ENCODE peak calls at places on chromosomes 6 and 20, in six cellular contexts. C is heart left ventricle, F is transverse colon, K is H9, Q is fibroblast of lung, M is K562. V is an unnamed sample. For H3K4me1, the result is how much of the 10 kb centered on the place peaks cover.

GRCh38 chr20:62879275-62880146 is 17.9 kb upstream of the TCFL5 start:
- DNase-seq in Q (no peak), K (peak), C (no peak), M (no peak), F (no peak), V (peak)

GRCh38 chr6:70708448-70708847 is 40.8 kb downstream of the SMAP1 start:
- DNase-seq in K (no peak), M (no peak), C (no peak), F (no peak), Q (no peak), V (no peak)

GRCh38 chr6:158303210-158303731 is 9.0 kb upstream of the TULP4 start:
- DNase-seq in K (no peak), C (no peak), M (no peak), F (no peak), Q (no peak), V (no peak)

GRCh38 chr6:169420912-169421543 is 167.4 kb upstream of the THBS2 start:
- DNase-seq in F (peak), Q (peak), K (peak), C (no peak), M (peak), V (no peak)

GRCh38 chr20:35991142-35991771 is 22.9 kb downstream of the CNBD2 start:
- DNase-seq in M (peak), F (peak), K (no peak), Q (peak), C (no peak), V (no peak)

GRCh38 chr6:24929255-24929654 is 6.5 kb downstream of the RIPOR2 start:
- DNase-seq in C (no peak), K (no peak), F (no peak), M (no peak), Q (no peak), V (no peak)

GRCh38 chr6:39339111-39339510 is 16.6 kb upstream of the KCNK16 start:
- DNase-seq in K (no peak), Q (no peak), F (no peak), C (no peak), M (no peak), V (no peak)

GRCh38 chr6:109455161-109455501 is 441 bp downstream of the MICAL1 start:
- DNase-seq in F (peak), C (no peak), M (no peak), K (no peak), Q (peak), V (no peak)

GRCh38 chr20:5315807-5316187 is 957 bp downstream of the PROKR2 start:
- DNase-seq in Q (no peak), M (no peak), F (no peak), K (no peak), C (no peak), V (no peak)

GRCh38 chr20:61253640-61254511 is 1.8 kb downstream of the CDH4 start:
- DNase-seq in M (no peak), K (peak), C (no peak), F (no peak), Q (peak), V (no peak)

GRCh38 chr20:61802721-61803311 is 262.9 kb downstream of the TAF4 start:
- DNase-seq in C (no peak), Q (no peak), K (no peak), M (no peak), F (no peak), V (no peak)

GRCh38 chr20:18839507-18840247 is 26.1 kb downstream of the SCP2D1 start:
- DNase-seq in Q (no peak), K (no peak), M (no peak), C (no peak), F (no peak), V (no peak)

GRCh38 chr6:22972771-22973170 is 403.4 kb downstream of the HDGFL1 start:
- DNase-seq in Q (no peak), C (no peak), F (no peak), K (no peak), M (no peak), V (no peak)

GRCh38 chr6:119129148-119129967 is 50.9 kb upstream of the FAM184A start:
- DNase-seq in M (peak), C (no peak), K (peak), Q (peak), F (no peak), V (no peak)

GRCh38 chr6:5701086-5701661 is 305.6 kb downstream of the NRN1 start:
- DNase-seq in C (peak), F (no peak), M (no peak), K (no peak), Q (no peak), V (no peak)

GRCh38 chr20:20213722-20214121 is 154.2 kb upstream of the INSM1 start:
- DNase-seq in M (no peak), F (no peak), Q (no peak), C (no peak), K (no peak), V (no peak)
- TF ChIP-seq CTCF in M (no peak), F (no peak), Q (no peak), C (no peak), K (no peak), V (no peak)

GRCh38 chr6:42135161-42135560 is 7.3 kb downstream of the C6orf132 start:
- DNase-seq in Q (no peak), M (no peak), K (no peak), F (no peak), C (no peak), V (no peak)

GRCh38 chr6:42136508-42137191 is 5.8 kb downstream of the C6orf132 start:
- DNase-seq in K (peak), F (peak), Q (peak), M (peak), C (no peak), V (no peak)

GRCh38 chr6:42133926-42134325 is 8.5 kb downstream of the C6orf132 start:
- DNase-seq in Q (no peak), M (no peak), F (no peak), K (no peak), C (no peak), V (no peak)

GRCh38 chr6:42137192-42137753 is 5.1 kb downstream of the C6orf132 start:
- DNase-seq in K (peak), C (no peak), M (peak), Q (no peak), F (peak), V (no peak)

GRCh38 chr6:42135722-42136121 is 6.7 kb downstream of the C6orf132 start:
- DNase-seq in Q (no peak), M (no peak), C (no peak), K (no peak), F (no peak), V (no peak)
- H3K4me1 ChIP-seq in Q (under half), M (under half), C (under half), K (under half), F (under half), V (under half)

GRCh38 chr6:33143113-33143760 is 49.0 kb downstream of the COL11A2 start:
- DNase-seq in C (no peak), M (peak), F (no peak), Q (no peak), K (peak), V (no peak)
- TF ChIP-seq CTCF in C (no peak), M (peak), F (no peak), Q (no peak), K (peak), V (no peak)

GRCh38 chr6:163460307-163460782 is 45.8 kb downstream of the QKI start:
- DNase-seq in Q (peak), C (no peak), K (no peak), F (no peak), M (no peak), V (no peak)

GRCh38 chr6:163466839-163467390 is 52.4 kb downstream of the QKI start:
- DNase-seq in Q (no peak), K (no peak), C (no peak), F (no peak), M (no peak), V (no peak)

GRCh38 chr6:163461696-163462095 is 47.2 kb downstream of the QKI start:
- DNase-seq in C (no peak), F (no peak), K (no peak), M (no peak), Q (no peak), V (no peak)

GRCh38 chr6:163463180-163463579 is 48.7 kb downstream of the QKI start:
- DNase-seq in C (no peak), Q (no peak), K (no peak), F (no peak), M (no peak), V (no peak)

DNA sequence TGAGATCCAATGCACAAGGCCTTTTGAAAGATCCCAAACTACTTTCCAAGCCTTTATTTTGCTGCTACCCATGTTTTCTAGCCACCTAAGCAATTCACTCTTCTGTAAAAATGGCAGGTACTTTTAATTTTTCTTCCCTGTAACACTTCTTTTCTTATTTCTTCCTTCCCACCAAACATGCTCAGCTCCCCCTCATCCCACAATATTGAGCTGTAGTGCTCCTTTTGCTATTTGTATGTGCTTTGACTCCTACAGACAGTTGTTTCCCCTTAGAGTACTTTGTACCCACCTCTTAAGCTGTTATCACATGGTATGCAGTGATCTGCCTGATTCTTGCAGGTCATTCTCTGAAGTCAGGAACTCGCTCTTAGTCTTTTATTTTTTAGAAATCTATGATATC is 49.3 kb downstream of the QKI start:
- DNase-seq in F (no peak), K (no peak), C (no peak), Q (no peak), M (no peak), V (no peak)
- H3K4me1 ChIP-seq in F (under half), K (under half), C (under half), Q (under half), M (under half), V (half or more)

GRCh38 chr20:50165687-50166554 is 12.4 kb upstream of the PEDS1 start:
- DNase-seq in C (peak), Q (peak), K (peak), F (peak), M (peak), V (peak)
- TF ChIP-seq CTCF in C (no peak), Q (no peak), K (no peak), F (no peak), M (no peak), V (no peak)

GRCh38 chr20:32474717-32474966 is 110.5 kb downstream of the NOL4L start:
- DNase-seq in F (no peak), M (peak), C (no peak), Q (no peak), K (no peak), V (no peak)
- H3K4me1 ChIP-seq in F (half or more), M (under half), C (under half), Q (under half), K (under half), V (under half)

GRCh38 chr20:672975-673604 is 2.5 kb downstream of the SCRT2 start:
- DNase-seq in K (no peak), C (no peak), Q (no peak), F (no peak), M (peak), V (no peak)
- TF ChIP-seq CTCF in K (peak), C (no peak), Q (no peak), F (no peak), M (peak), V (no peak)

GRCh38 chr20:53831228-53831627 is 237.6 kb upstream of the ZNF217 start:
- DNase-seq in Q (no peak), F (no peak), M (no peak), K (no peak), C (no peak), V (no peak)
- H3K4me1 ChIP-seq in Q (under half), F (under half), M (under half), K (under half), C (under half), V (under half)

DNA sequence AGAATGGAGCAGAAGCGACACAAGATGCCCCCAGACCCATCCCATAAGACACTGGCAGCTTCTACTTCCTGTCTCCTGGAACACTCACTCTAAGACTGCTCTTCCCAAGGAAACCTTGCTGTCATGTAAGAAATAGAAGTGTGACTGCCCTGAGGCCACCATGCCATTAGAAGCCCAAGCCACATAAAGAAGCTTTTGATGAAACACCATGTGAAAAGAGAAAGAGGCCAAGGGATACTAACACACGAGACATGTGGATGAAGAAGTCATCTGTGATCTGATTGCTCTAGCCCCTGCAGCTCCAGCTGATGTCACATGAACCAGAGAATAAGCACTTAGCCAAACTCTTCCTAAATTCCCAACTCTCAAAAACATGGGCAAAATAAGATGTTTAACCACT is 117.9 kb upstream of the PCSK2 start:
- DNase-seq in Q (no peak), F (no peak), C (no peak), M (no peak), K (no peak), V (no peak)
- TF ChIP-seq CTCF in Q (no peak), F (no peak), C (no peak), M (no peak), K (no peak), V (no peak)